ENCODE peak calls at places on chromosomes 6 and 20, in four cellular contexts. E is WTC11, R is HepG2, U is K562. L is an unnamed sample.

GRCh38 chr6:98324406-98324930 is 509.9 kb upstream of the POU3F2 start:
- DNase-seq in E (no peak), R (no peak), U (no peak), L (no peak)

GRCh38 chr6:142542704-142543233 is 241.0 kb downstream of the ADGRG6 start:
- DNase-seq in E (no peak), R (no peak), U (peak), L (no peak)

GRCh38 chr6:1311400-1312192 is at the start of gene FOXQ1:
- DNase-seq in E (peak), R (peak), U (no peak), L (no peak)

GRCh38 chr20:571754-572331 is 28.3 kb upstream of the CSNK2A1 start:
- DNase-seq in E (peak), R (no peak), U (peak), L (no peak)

GRCh38 chr20:41456341-41456740 is 89.7 kb upstream of the EMILIN3 start:
- DNase-seq in E (no peak), R (no peak), U (no peak), L (no peak)

GRCh38 chr6:9481292-9482029 is 933.4 kb downstream of the TFAP2A start:
- DNase-seq in E (no peak), R (no peak), U (no peak), L (no peak)

GRCh38 chr6:153947817-153948447 is 91.1 kb upstream of the OPRM1 start:
- DNase-seq in E (peak), R (peak), U (peak), L (no peak)

GRCh38 chr6:170072246-170072645 is 218.6 kb downstream of the DLL1 start:
- DNase-seq in E (no peak), R (no peak), U (no peak), L (no peak)

GRCh38 chr6:43937236-43938177 is 167.5 kb downstream of the VEGFA start:
- DNase-seq in E (no peak), R (no peak), U (peak), L (no peak)

GRCh38 chr6:31791324-31792089 is 4.0 kb downstream of the VARS1 start:
- DNase-seq in E (peak), R (peak), U (peak), L (no peak)

GRCh38 chr6:119856136-119856535 is 506.6 kb upstream of the MAN1A1 start:
- DNase-seq in E (no peak), R (no peak), U (no peak), L (peak)

GRCh38 chr20:62477669-62478450 is 2.1 kb upstream of the GATA5 start:
- DNase-seq in E (peak), R (no peak), U (no peak), L (no peak)

GRCh38 chr6:108127826-108128225 is 38.0 kb upstream of the NR2E1 start:
- DNase-seq in E (no peak), R (peak), U (no peak), L (no peak)

GRCh38 chr6:19781269-19781668 is 55.9 kb upstream of the ID4 start:
- DNase-seq in E (no peak), R (peak), U (no peak), L (no peak)

GRCh38 chr20:17626217-17627007 is 55.6 kb downstream of the RRBP1 start:
- DNase-seq in E (no peak), R (no peak), U (no peak), L (no peak)

GRCh38 chr20:20547221-20547875 is 165.1 kb downstream of the RALGAPA2 start:
- DNase-seq in E (no peak), R (peak), U (no peak), L (no peak)

GRCh38 chr6:44333942-44334341 is 8.5 kb upstream of the SPATS1 start:
- DNase-seq in E (no peak), R (no peak), U (no peak), L (no peak)

GRCh38 chr20:33169176-33169794 is 1.3 kb downstream of the BPIFA2 start:
- DNase-seq in E (peak), R (peak), U (peak), L (no peak)

GRCh38 chr6:44805239-44805849 is 417.8 kb downstream of the CDC5L start:
- DNase-seq in E (no peak), R (no peak), U (no peak), L (no peak)

GRCh38 chr6:88535296-88535695 is 369.1 kb upstream of the CNR1 start:
- DNase-seq in E (no peak), R (no peak), U (no peak), L (no peak)

GRCh38 chr20:31374346-31374745 is 5.9 kb downstream of the DEFB118 start:
- DNase-seq in E (no peak), R (no peak), U (no peak), L (no peak)

DNA sequence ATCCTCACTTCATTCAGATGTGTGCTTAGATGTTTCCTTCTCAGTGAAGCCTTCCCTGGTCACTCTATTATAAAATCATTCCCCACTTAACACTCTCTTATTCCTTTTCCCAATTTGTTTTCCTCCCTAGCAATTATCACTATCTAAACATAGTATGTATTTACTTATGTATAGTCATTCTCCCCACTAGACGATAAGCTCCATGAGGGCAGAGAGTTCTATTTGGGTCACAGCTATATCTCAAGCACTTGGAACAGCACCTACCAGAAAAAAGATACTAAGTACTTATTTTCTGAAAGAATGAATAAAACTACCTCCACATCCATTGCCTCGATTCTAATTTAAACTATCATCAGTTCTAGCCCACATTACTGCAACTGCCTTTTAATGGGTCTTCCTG is 36.5 kb downstream of the USP49 start:
- DNase-seq in E (no peak), R (no peak), U (no peak), L (no peak)
- TF ChIP-seq TCF7 in E (no peak), R (no peak), U (no peak), L (no peak)

GRCh38 chr6:14269434-14269833 is 151.9 kb downstream of the CD83 start:
- DNase-seq in E (no peak), R (no peak), U (no peak), L (no peak)
- TF ChIP-seq TCF7 in E (no peak), R (no peak), U (no peak), L (no peak)

GRCh38 chr6:37020426-37021211 is 15.2 kb downstream of the FGD2 start:
- DNase-seq in E (peak), R (no peak), U (no peak), L (no peak)

GRCh38 chr6:37018152-37019064 is 13.0 kb downstream of the FGD2 start:
- DNase-seq in E (peak), R (peak), U (peak), L (peak)

GRCh38 chr6:37019065-37019450 is 13.6 kb downstream of the FGD2 start:
- DNase-seq in E (no peak), R (peak), U (no peak), L (no peak)

GRCh38 chr6:37022135-37022863 is 16.8 kb downstream of the FGD2 start:
- DNase-seq in E (no peak), R (no peak), U (no peak), L (no peak)

GRCh38 chr6:37021356-37022129 is 16.1 kb downstream of the FGD2 start:
- DNase-seq in E (peak), R (peak), U (peak), L (no peak)
- TF ChIP-seq TCF7 in E (no peak), R (no peak), U (no peak), L (no peak)

DNA sequence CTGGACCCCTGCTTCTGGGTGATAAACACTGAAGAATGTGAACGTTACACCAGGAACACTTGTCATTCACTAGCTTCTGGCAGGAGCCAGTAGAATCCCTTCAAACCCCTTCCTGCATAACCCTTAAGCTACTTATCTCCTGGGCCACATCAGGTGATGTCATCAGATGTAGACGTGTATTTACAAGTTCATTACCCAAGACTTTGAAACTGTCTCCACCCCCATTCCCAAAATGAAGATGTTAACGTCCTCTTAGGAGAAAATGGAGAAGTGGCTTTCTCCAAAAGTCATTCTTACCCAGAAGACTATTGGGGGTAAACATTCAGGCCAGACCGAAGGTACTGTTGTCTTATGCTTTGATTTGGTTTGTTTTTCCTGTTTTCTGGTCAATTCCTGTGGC is 107.9 kb upstream of the CD93 start:
- DNase-seq in E (no peak), R (no peak), U (peak), L (no peak)
- TF ChIP-seq TCF7 in E (no peak), R (no peak), U (no peak), L (no peak)

GRCh38 chr20:57622579-57623381 is 2.6 kb upstream of the ZBP1 start:
- DNase-seq in E (peak), R (peak), U (peak), L (no peak)
- TF ChIP-seq TCF7 in E (no peak), R (no peak), U (no peak), L (no peak)

GRCh38 chr20:63829943-63830820 is 882 bp downstream of the ZBTB46 start:
- DNase-seq in E (peak), R (no peak), U (no peak), L (no peak)
- TF ChIP-seq TCF7 in E (no peak), R (no peak), U (no peak), L (no peak)

L was measured in GM12878.